ENCODE peak calls at places on chromosomes 11 and 22, in four cellular contexts. S is PC-3, E is GM23338, X is neural progenitor cell. W is an unnamed sample.

GRCh38 chr22:22914726-22915669 is 27.4 kb downstream of the IGLL5 start:
- DNase-seq in S (no peak), E (no peak), X (no peak), W (no peak)

GRCh38 chr22:21766933-21767462 is 31.4 kb upstream of the YPEL1 start:
- DNase-seq in S (no peak), E (no peak), X (no peak), W (no peak)

GRCh38 chr11:32385998-32386397 is 49.3 kb downstream of the WT1 start:
- DNase-seq in S (peak; percentile 64), E (peak; percentile 84), X (peak; percentile 65), W (peak; percentile 53)

GRCh38 chr22:48872271-48873260 is 955.1 kb downstream of the BRD1 start:
- DNase-seq in S (no peak), E (no peak), X (no peak), W (no peak)

GRCh38 chr11:4932751-4933150 is 8.6 kb upstream of the OR51G1 start:
- DNase-seq in S (no peak), E (no peak), X (no peak), W (no peak)

GRCh38 chr11:123570939-123571590 is 83.4 kb downstream of the SCN3B start:
- DNase-seq in S (no peak), E (no peak), X (no peak), W (no peak)

GRCh38 chr22:30890689-30891442 is 77.7 kb downstream of the MORC2 start:
- DNase-seq in S (peak; percentile 53), E (peak; percentile 71), X (peak; percentile 61), W (peak; percentile 59)

GRCh38 chr11:95364324-95365295 is 133.6 kb upstream of the SESN3 start:
- DNase-seq in S (peak; percentile 73), E (no peak), X (no peak), W (peak; percentile 16)

GRCh38 chr22:39175127-39176066 is 22.9 kb upstream of the CBX7 start:
- DNase-seq in S (peak; percentile 2), E (peak; percentile 57), X (no peak), W (peak; percentile 22)

GRCh38 chr11:76770642-76771445 is 12.3 kb upstream of the TSKU start:
- DNase-seq in S (peak; percentile 92), E (no peak), X (peak; percentile 70), W (peak; percentile 95)

GRCh38 chr11:119709638-119710346 is 19.2 kb downstream of the NECTIN1 start:
- DNase-seq in S (no peak), E (peak; percentile 94), X (peak; percentile 95), W (no peak)

GRCh38 chr11:31714840-31715239 is 96.3 kb downstream of the PAX6 start:
- DNase-seq in S (no peak), E (no peak), X (no peak), W (no peak)

GRCh38 chr22:49515486-49515885 is 312.2 kb downstream of the BRD1 start:
- DNase-seq in S (no peak), E (no peak), X (no peak), W (no peak)

GRCh38 chr22:41449321-41449720 is 2.7 kb upstream of the TOB2 start:
- DNase-seq in S (no peak), E (no peak), X (no peak), W (peak; percentile 32)

GRCh38 chr22:32326647-32327046 is 31.0 kb upstream of the RFPL3 start:
- DNase-seq in S (no peak), E (no peak), X (no peak), W (no peak)

GRCh38 chr11:71263391-71263790 is 11.0 kb upstream of the SHANK2 start:
- DNase-seq in S (no peak), E (no peak), X (no peak), W (peak; percentile 45)

GRCh38 chr11:105132716-105133511 is 6.7 kb downstream of the CARD18 start:
- DNase-seq in S (peak; percentile 97), E (no peak), X (no peak), W (peak; percentile 36)

GRCh38 chr22:45335021-45335818 is 25.5 kb downstream of the FAM118A start:
- DNase-seq in S (no peak), E (peak; percentile 79), X (peak; percentile 66), W (peak; percentile 63)

GRCh38 chr11:109808569-109808968 is 284.6 kb upstream of the ZC3H12C start:
- DNase-seq in S (peak; percentile 36), E (no peak), X (no peak), W (peak; percentile 73)

GRCh38 chr22:39567135-39567946 is 3.2 kb upstream of the CACNA1I start:
- DNase-seq in S (no peak), E (peak; percentile 24), X (no peak), W (no peak)

GRCh38 chr22:22025320-22026156 is 43.0 kb upstream of the TOP3B start:
- DNase-seq in S (no peak), E (no peak), X (no peak), W (no peak)

GRCh38 chr22:23305321-23305910 is 125.1 kb downstream of the BCR start:
- DNase-seq in S (peak; percentile 53), E (no peak), X (no peak), W (peak; percentile 91)

GRCh38 chr11:102305352-102306047 is 11.8 kb upstream of the BIRC3 start:
- DNase-seq in S (no peak), E (no peak), X (no peak), W (no peak)

GRCh38 chr11:31967404-31967950 is 123.4 kb upstream of the RCN1 start:
- DNase-seq in S (no peak), E (no peak), X (no peak), W (no peak)

GRCh38 chr22:39343259-39344045 is 6.3 kb upstream of the SYNGR1 start:
- DNase-seq in S (peak; percentile 62), E (peak; percentile 88), X (peak; percentile 75), W (peak; percentile 77)

GRCh38 chr11:121446752-121447156 is 5.4 kb upstream of the SORL1 start:
- DNase-seq in S (peak; percentile 41), E (peak; percentile 53), X (peak; percentile 51), W (peak; percentile 28)

GRCh38 chr11:64263021-64263946 is 12.0 kb downstream of the PLCB3 start:
- DNase-seq in S (no peak), E (peak; percentile 49), X (peak; percentile 61), W (peak; percentile 39)

GRCh38 chr11:30936476-30936875 is 350.3 kb upstream of the MPPED2 start:
- DNase-seq in S (no peak), E (no peak), X (no peak), W (peak; percentile 41)

GRCh38 chr11:95697614-95698408 is 91.8 kb downstream of the FAM76B start:
- DNase-seq in S (no peak), E (no peak), X (no peak), W (peak; percentile 24)

GRCh38 chr11:68409748-68410344 is 50.7 kb upstream of the PPP6R3 start:
- DNase-seq in S (no peak), E (no peak), X (no peak), W (no peak)

GRCh38 chr11:69524291-69524882 is 42.9 kb downstream of the LINC01488 start:
- DNase-seq in S (peak; percentile 26), E (no peak), X (no peak), W (peak; percentile 74)

GRCh38 chr11:35553021-35553420 is 27.6 kb upstream of the PAMR1 start:
- DNase-seq in S (no peak), E (no peak), X (no peak), W (no peak)

GRCh38 chr11:35558468-35558867 is 33.1 kb upstream of the PAMR1 start:
- DNase-seq in S (no peak), E (no peak), X (no peak), W (no peak)

GRCh38 chr11:35554491-35555237 is 29.2 kb upstream of the PAMR1 start:
- DNase-seq in S (peak; percentile 34), E (peak; percentile 40), X (no peak), W (peak; percentile 64)

GRCh38 chr11:35553831-35554230 is 28.4 kb upstream of the PAMR1 start:
- DNase-seq in S (peak; percentile 68), E (no peak), X (no peak), W (peak; percentile 84)

GRCh38 chr11:35555238-35555887 is 29.9 kb upstream of the PAMR1 start:
- DNase-seq in S (no peak), E (no peak), X (no peak), W (peak; percentile 82)
- H3K4me3 ChIP-seq in S (no peak overlapping the region), E (no peak overlapping the region), X (no peak overlapping the region), W (no peak overlapping the region)

GRCh38 chr11:8281266-8281665 is 17.6 kb upstream of the LMO1 start:
- DNase-seq in S (no peak), E (no peak), X (peak; percentile 0), W (no peak)

GRCh38 chr11:8285796-8286195 is 22.1 kb upstream of the LMO1 start:
- DNase-seq in S (no peak), E (no peak), X (no peak), W (no peak)

GRCh38 chr11:8282621-8283509 is 19.2 kb upstream of the LMO1 start:
- DNase-seq in S (no peak), E (peak; percentile 51), X (peak; percentile 67), W (no peak)

GRCh38 chr11:8285228-8285627 is 21.6 kb upstream of the LMO1 start:
- DNase-seq in S (no peak), E (no peak), X (peak; percentile 0), W (no peak)

GRCh38 chr11:8283510-8284272 is 20.0 kb upstream of the LMO1 start:
- DNase-seq in S (no peak), E (peak; percentile 69), X (peak; percentile 67), W (peak; percentile 16)
- TF ChIP-seq EZH2phosphoT487 in S (no peak), E (no peak), X (no peak), W (no peak)

GRCh38 chr11:126344291-126344970 is 11.1 kb upstream of the ST3GAL4 start:
- DNase-seq in S (no peak), E (no peak), X (no peak), W (no peak)

GRCh38 chr11:126347751-126348628 is 7.5 kb upstream of the ST3GAL4 start:
- DNase-seq in S (no peak), E (no peak), X (no peak), W (no peak)

GRCh38 chr11:126345759-126346585 is 9.5 kb upstream of the ST3GAL4 start:
- DNase-seq in S (peak; percentile 32), E (no peak), X (no peak), W (peak; percentile 86)

GRCh38 chr11:126345283-126345682 is 10.2 kb upstream of the ST3GAL4 start:
- DNase-seq in S (no peak), E (no peak), X (no peak), W (no peak)

GRCh38 chr11:126346586-126346940 is 8.9 kb upstream of the ST3GAL4 start:
- DNase-seq in S (no peak), E (peak; percentile 53), X (no peak), W (no peak)
- H3K27ac ChIP-seq in S (peak overlapping the region; percentile 45), E (no peak overlapping the region), X (no peak overlapping the region), W (peak overlapping the region; percentile 89)

GRCh38 chr22:17368144-17368726 is 1.0 kb upstream of the CECR2 start:
- DNase-seq in S (no peak), E (peak; percentile 94), X (no peak), W (peak; percentile 7)
- H3K4me3 ChIP-seq in S (no peak overlapping the region), E (peak overlapping the region; percentile 68), X (peak overlapping the region; percentile 100), W (no peak overlapping the region)

GRCh38 chr11:118058311-118059230 is 18.3 kb upstream of the TMPRSS4 start:
- DNase-seq in S (peak; percentile 13), E (no peak), X (no peak), W (peak; percentile 18)

GRCh38 chr11:118060879-118061278 is 16.0 kb upstream of the TMPRSS4 start:
- DNase-seq in S (no peak), E (no peak), X (no peak), W (no peak)

GRCh38 chr11:118059231-118059940 is 17.5 kb upstream of the TMPRSS4 start:
- DNase-seq in S (no peak), E (no peak), X (no peak), W (peak; percentile 9)

GRCh38 chr11:118060081-118060661 is 16.7 kb upstream of the TMPRSS4 start:
- DNase-seq in S (no peak), E (no peak), X (no peak), W (no peak)

GRCh38 chr11:118061401-118062125 is 15.3 kb upstream of the TMPRSS4 start:
- DNase-seq in S (no peak), E (no peak), X (no peak), W (no peak)
- TF ChIP-seq EZH2phosphoT487 in S (no peak), E (no peak), X (no peak), W (no peak)

W was measured in GM23248.